ENCODE peak calls at places on chromosomes 12 and 14, in eight cellular contexts. One of them, this sample, is unnamed.

GRCh38 chr12:48532601-48533000 is 7.2 kb downstream of the OR8S1 start:
- DNase-seq in tibial artery: no peak
- DNase-seq in right atrium auricular region: no peak
- DNase-seq in IMR-90: no peak
- DNase-seq in mesothelial cell of epicardium: no peak
- DNase-seq in epithelial cell of proximal tubule: no peak
- DNase-seq in cardiac muscle cell: no peak
- DNase-seq in lower lobe of right lung: no peak
- DNase-seq in this sample: no peak

GRCh38 chr12:19507823-19508222 is 68.5 kb downstream of the AEBP2 start:
- DNase-seq in tibial artery: no peak
- DNase-seq in right atrium auricular region: no peak
- DNase-seq in IMR-90: peak
- DNase-seq in mesothelial cell of epicardium: no peak
- DNase-seq in epithelial cell of proximal tubule: no peak
- DNase-seq in cardiac muscle cell: no peak
- DNase-seq in lower lobe of right lung: no peak
- DNase-seq in this sample: no peak

GRCh38 chr12:121190523-121191031 is 19.4 kb upstream of the P2RX4 start:
- DNase-seq in tibial artery: no peak
- DNase-seq in right atrium auricular region: no peak
- DNase-seq in IMR-90: peak
- DNase-seq in mesothelial cell of epicardium: no peak
- DNase-seq in epithelial cell of proximal tubule: peak
- DNase-seq in cardiac muscle cell: no peak
- DNase-seq in lower lobe of right lung: no peak
- DNase-seq in this sample: no peak

GRCh38 chr12:26224657-26225056 is 29.3 kb downstream of the SSPN start:
- DNase-seq in tibial artery: no peak
- DNase-seq in right atrium auricular region: no peak
- DNase-seq in IMR-90: no peak
- DNase-seq in mesothelial cell of epicardium: no peak
- DNase-seq in epithelial cell of proximal tubule: no peak
- DNase-seq in cardiac muscle cell: no peak
- DNase-seq in lower lobe of right lung: no peak
- DNase-seq in this sample: no peak

GRCh38 chr14:40340708-40341107 is 908.5 kb upstream of the FBXO33 start:
- DNase-seq in tibial artery: no peak
- DNase-seq in right atrium auricular region: no peak
- DNase-seq in IMR-90: no peak
- DNase-seq in mesothelial cell of epicardium: no peak
- DNase-seq in epithelial cell of proximal tubule: no peak
- DNase-seq in cardiac muscle cell: no peak
- DNase-seq in lower lobe of right lung: no peak
- DNase-seq in this sample: no peak

GRCh38 chr12:106645465-106646330 is 62.9 kb downstream of the RFX4 start:
- DNase-seq in tibial artery: no peak
- DNase-seq in right atrium auricular region: no peak
- DNase-seq in IMR-90: no peak
- DNase-seq in mesothelial cell of epicardium: no peak
- DNase-seq in epithelial cell of proximal tubule: no peak
- DNase-seq in cardiac muscle cell: no peak
- DNase-seq in lower lobe of right lung: no peak
- DNase-seq in this sample: no peak

GRCh38 chr12:12451063-12451462 is 94.2 kb downstream of the BORCS5 start:
- DNase-seq in tibial artery: no peak
- DNase-seq in right atrium auricular region: no peak
- DNase-seq in IMR-90: no peak
- DNase-seq in mesothelial cell of epicardium: no peak
- DNase-seq in epithelial cell of proximal tubule: no peak
- DNase-seq in cardiac muscle cell: no peak
- DNase-seq in lower lobe of right lung: no peak
- DNase-seq in this sample: no peak

GRCh38 chr12:51836833-51837184 is 11.7 kb downstream of the FIGNL2 start:
- DNase-seq in tibial artery: no peak
- DNase-seq in right atrium auricular region: no peak
- DNase-seq in IMR-90: no peak
- DNase-seq in mesothelial cell of epicardium: no peak
- DNase-seq in epithelial cell of proximal tubule: no peak
- DNase-seq in cardiac muscle cell: no peak
- DNase-seq in lower lobe of right lung: no peak
- DNase-seq in this sample: no peak

GRCh38 chr12:54282949-54283593 is 2.5 kb downstream of the HNRNPA1 start:
- DNase-seq in tibial artery: no peak
- DNase-seq in right atrium auricular region: no peak
- DNase-seq in IMR-90: no peak
- DNase-seq in mesothelial cell of epicardium: no peak
- DNase-seq in epithelial cell of proximal tubule: no peak
- DNase-seq in cardiac muscle cell: no peak
- DNase-seq in lower lobe of right lung: no peak
- DNase-seq in this sample: no peak

GRCh38 chr12:70043490-70044138 is 199.6 kb upstream of the CNOT2 start:
- DNase-seq in tibial artery: no peak
- DNase-seq in right atrium auricular region: no peak
- DNase-seq in IMR-90: no peak
- DNase-seq in mesothelial cell of epicardium: no peak
- DNase-seq in epithelial cell of proximal tubule: no peak
- DNase-seq in cardiac muscle cell: no peak
- DNase-seq in lower lobe of right lung: no peak
- DNase-seq in this sample: no peak

GRCh38 chr14:95488376-95489162 is 27.9 kb downstream of the SYNE3 start:
- DNase-seq in tibial artery: peak
- DNase-seq in right atrium auricular region: no peak
- DNase-seq in IMR-90: peak
- DNase-seq in mesothelial cell of epicardium: no peak
- DNase-seq in epithelial cell of proximal tubule: no peak
- DNase-seq in cardiac muscle cell: no peak
- DNase-seq in lower lobe of right lung: no peak
- DNase-seq in this sample: no peak

GRCh38 chr12:76914102-76914859 is 35.5 kb upstream of the CSRP2 start:
- DNase-seq in tibial artery: no peak
- DNase-seq in right atrium auricular region: no peak
- DNase-seq in IMR-90: no peak
- DNase-seq in mesothelial cell of epicardium: no peak
- DNase-seq in epithelial cell of proximal tubule: no peak
- DNase-seq in cardiac muscle cell: no peak
- DNase-seq in lower lobe of right lung: no peak
- DNase-seq in this sample: no peak

GRCh38 chr12:96774501-96775256 is 132.4 kb upstream of the NEDD1 start:
- DNase-seq in tibial artery: no peak
- DNase-seq in right atrium auricular region: no peak
- DNase-seq in IMR-90: peak
- DNase-seq in mesothelial cell of epicardium: no peak
- DNase-seq in epithelial cell of proximal tubule: no peak
- DNase-seq in cardiac muscle cell: no peak
- DNase-seq in lower lobe of right lung: no peak
- DNase-seq in this sample: no peak

GRCh38 chr14:68627868-68628604 is 164.8 kb downstream of the ZFP36L1 start:
- DNase-seq in tibial artery: peak
- DNase-seq in right atrium auricular region: no peak
- DNase-seq in IMR-90: no peak
- DNase-seq in mesothelial cell of epicardium: peak
- DNase-seq in epithelial cell of proximal tubule: no peak
- DNase-seq in cardiac muscle cell: no peak
- DNase-seq in lower lobe of right lung: peak
- DNase-seq in this sample: peak

GRCh38 chr14:23151342-23151741 is 32.1 kb downstream of the SLC7A8 start:
- DNase-seq in tibial artery: no peak
- DNase-seq in right atrium auricular region: no peak
- DNase-seq in IMR-90: no peak
- DNase-seq in mesothelial cell of epicardium: no peak
- DNase-seq in epithelial cell of proximal tubule: no peak
- DNase-seq in cardiac muscle cell: no peak
- DNase-seq in lower lobe of right lung: no peak
- DNase-seq in this sample: no peak

GRCh38 chr14:24813819-24814259 is 179.8 kb upstream of the GZMB start:
- DNase-seq in tibial artery: no peak
- DNase-seq in right atrium auricular region: no peak
- DNase-seq in IMR-90: no peak
- DNase-seq in mesothelial cell of epicardium: no peak
- DNase-seq in epithelial cell of proximal tubule: no peak
- DNase-seq in cardiac muscle cell: no peak
- DNase-seq in lower lobe of right lung: no peak
- DNase-seq in this sample: no peak

GRCh38 chr12:123054371-123054770 is 73.9 kb downstream of the ARL6IP4 start:
- DNase-seq in tibial artery: no peak
- DNase-seq in right atrium auricular region: no peak
- DNase-seq in IMR-90: no peak
- DNase-seq in mesothelial cell of epicardium: no peak
- DNase-seq in epithelial cell of proximal tubule: no peak
- DNase-seq in cardiac muscle cell: no peak
- DNase-seq in lower lobe of right lung: no peak
- DNase-seq in this sample: no peak

GRCh38 chr14:92645841-92646478 is 102.5 kb downstream of the LGMN start:
- DNase-seq in tibial artery: no peak
- DNase-seq in right atrium auricular region: no peak
- DNase-seq in IMR-90: peak
- DNase-seq in mesothelial cell of epicardium: no peak
- DNase-seq in epithelial cell of proximal tubule: no peak
- DNase-seq in cardiac muscle cell: no peak
- DNase-seq in lower lobe of right lung: no peak
- DNase-seq in this sample: no peak

GRCh38 chr14:101197595-101198397 is 294.3 kb upstream of the RTL1 start:
- DNase-seq in tibial artery: no peak
- DNase-seq in right atrium auricular region: peak
- DNase-seq in IMR-90: no peak
- DNase-seq in mesothelial cell of epicardium: peak
- DNase-seq in epithelial cell of proximal tubule: no peak
- DNase-seq in cardiac muscle cell: no peak
- DNase-seq in lower lobe of right lung: peak
- DNase-seq in this sample: no peak

GRCh38 chr14:80768646-80769045 is 172.9 kb downstream of the CEP128 start:
- DNase-seq in tibial artery: no peak
- DNase-seq in right atrium auricular region: no peak
- DNase-seq in IMR-90: no peak
- DNase-seq in mesothelial cell of epicardium: no peak
- DNase-seq in epithelial cell of proximal tubule: no peak
- DNase-seq in cardiac muscle cell: no peak
- DNase-seq in lower lobe of right lung: no peak
- DNase-seq in this sample: no peak
- TF ChIP-seq CTCF in tibial artery: no peak
- TF ChIP-seq CTCF in right atrium auricular region: no peak
- TF ChIP-seq CTCF in IMR-90: no peak
- TF ChIP-seq CTCF in mesothelial cell of epicardium: no peak
- TF ChIP-seq CTCF in epithelial cell of proximal tubule: no peak
- TF ChIP-seq CTCF in cardiac muscle cell: no peak
- TF ChIP-seq CTCF in lower lobe of right lung: no peak
- TF ChIP-seq CTCF in this sample: no peak

GRCh38 chr14:32244404-32244803 is 41.3 kb upstream of the RNU6-8 start:
- DNase-seq in tibial artery: no peak
- DNase-seq in right atrium auricular region: no peak
- DNase-seq in IMR-90: no peak
- DNase-seq in mesothelial cell of epicardium: no peak
- DNase-seq in epithelial cell of proximal tubule: no peak
- DNase-seq in cardiac muscle cell: peak
- DNase-seq in lower lobe of right lung: no peak
- DNase-seq in this sample: no peak
- TF ChIP-seq CTCF in tibial artery: no peak
- TF ChIP-seq CTCF in right atrium auricular region: no peak
- TF ChIP-seq CTCF in IMR-90: peak
- TF ChIP-seq CTCF in mesothelial cell of epicardium: no peak
- TF ChIP-seq CTCF in epithelial cell of proximal tubule: peak
- TF ChIP-seq CTCF in cardiac muscle cell: peak
- TF ChIP-seq CTCF in lower lobe of right lung: no peak
- TF ChIP-seq CTCF in this sample: no peak

GRCh38 chr12:78725951-78726550 is 138.5 kb upstream of the SYT1 start:
- DNase-seq in tibial artery: no peak
- DNase-seq in right atrium auricular region: no peak
- DNase-seq in IMR-90: no peak
- DNase-seq in mesothelial cell of epicardium: no peak
- DNase-seq in epithelial cell of proximal tubule: no peak
- DNase-seq in cardiac muscle cell: no peak
- DNase-seq in lower lobe of right lung: no peak
- DNase-seq in this sample: no peak
- TF ChIP-seq CTCF in tibial artery: no peak
- TF ChIP-seq CTCF in right atrium auricular region: no peak
- TF ChIP-seq CTCF in IMR-90: no peak
- TF ChIP-seq CTCF in mesothelial cell of epicardium: no peak
- TF ChIP-seq CTCF in epithelial cell of proximal tubule: no peak
- TF ChIP-seq CTCF in cardiac muscle cell: no peak
- TF ChIP-seq CTCF in lower lobe of right lung: no peak
- TF ChIP-seq CTCF in this sample: no peak

GRCh38 chr12:86138770-86139169 is 117.4 kb downstream of the MGAT4C start:
- DNase-seq in tibial artery: no peak
- DNase-seq in right atrium auricular region: no peak
- DNase-seq in IMR-90: no peak
- DNase-seq in mesothelial cell of epicardium: no peak
- DNase-seq in epithelial cell of proximal tubule: no peak
- DNase-seq in cardiac muscle cell: no peak
- DNase-seq in lower lobe of right lung: no peak
- DNase-seq in this sample: no peak

GRCh38 chr12:86137936-86138335 is 118.3 kb downstream of the MGAT4C start:
- DNase-seq in tibial artery: no peak
- DNase-seq in right atrium auricular region: no peak
- DNase-seq in IMR-90: peak
- DNase-seq in mesothelial cell of epicardium: no peak
- DNase-seq in epithelial cell of proximal tubule: peak
- DNase-seq in cardiac muscle cell: no peak
- DNase-seq in lower lobe of right lung: no peak
- DNase-seq in this sample: no peak

GRCh38 chr12:86139671-86140070 is 116.5 kb downstream of the MGAT4C start:
- DNase-seq in tibial artery: no peak
- DNase-seq in right atrium auricular region: no peak
- DNase-seq in IMR-90: peak
- DNase-seq in mesothelial cell of epicardium: no peak
- DNase-seq in epithelial cell of proximal tubule: no peak
- DNase-seq in cardiac muscle cell: no peak
- DNase-seq in lower lobe of right lung: no peak
- DNase-seq in this sample: no peak

DNA sequence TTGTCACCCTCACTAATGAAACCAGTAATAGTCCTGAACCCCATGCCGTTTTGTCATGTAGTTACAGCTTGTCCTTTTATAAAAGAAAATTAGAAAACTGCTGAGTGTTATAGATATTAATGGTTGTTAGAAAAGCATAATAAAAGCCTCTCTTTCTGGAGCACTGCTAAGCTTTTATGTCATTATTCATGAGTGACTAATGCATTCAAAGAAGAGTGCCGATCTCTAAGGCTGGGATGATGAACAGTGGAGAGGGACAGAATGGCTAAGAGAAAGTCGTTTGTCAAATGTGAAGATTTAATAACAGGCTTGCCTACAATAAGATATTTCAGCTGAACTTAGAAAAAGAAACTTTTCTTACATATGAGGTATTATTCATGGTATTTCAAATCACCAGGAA is 121.6 kb downstream of the MGAT4C start:
- DNase-seq in tibial artery: no peak
- DNase-seq in right atrium auricular region: no peak
- DNase-seq in IMR-90: peak
- DNase-seq in mesothelial cell of epicardium: no peak
- DNase-seq in epithelial cell of proximal tubule: no peak
- DNase-seq in cardiac muscle cell: no peak
- DNase-seq in lower lobe of right lung: no peak
- DNase-seq in this sample: no peak
- TF ChIP-seq CTCF in tibial artery: no peak
- TF ChIP-seq CTCF in right atrium auricular region: no peak
- TF ChIP-seq CTCF in IMR-90: no peak
- TF ChIP-seq CTCF in mesothelial cell of epicardium: no peak
- TF ChIP-seq CTCF in epithelial cell of proximal tubule: no peak
- TF ChIP-seq CTCF in cardiac muscle cell: no peak
- TF ChIP-seq CTCF in lower lobe of right lung: no peak
- TF ChIP-seq CTCF in this sample: no peak